ENCODE peak calls at places on chromosomes 5 and 9, in five cellular contexts. X is Peyer's patch, A is Panc1, Q is cardiac muscle cell, O is tibial nerve. G is an unnamed sample.
A peak's percentile ranks its signal among the peaks of the same experiment; 100 is the strongest.

GRCh38 chr9:73038613-73039012 is 85.8 kb upstream of the ALDH1A1 start:
- DNase-seq in O (peak; percentile 57), X (peak; percentile 33), A (no peak), Q (peak; percentile 84), G (no peak)

GRCh38 chr5:158807947-158808346 is 291.8 kb downstream of the EBF1 start:
- DNase-seq in Q (peak; percentile 71), O (no peak), X (no peak), A (no peak), G (no peak)

GRCh38 chr5:6370580-6370979 is 7.8 kb downstream of the MED10 start:
- DNase-seq in O (no peak), X (no peak), A (no peak), Q (no peak), G (no peak)

GRCh38 chr9:76516871-76517270 is 57.9 kb downstream of the GCNT1 start:
- DNase-seq in Q (no peak), X (no peak), O (no peak), A (no peak), G (no peak)

GRCh38 chr5:157543825-157544622 is 31.6 kb downstream of the ADAM19 start:
- DNase-seq in Q (peak; percentile 83), X (no peak), O (no peak), A (no peak), G (no peak)

GRCh38 chr5:14741721-14742426 is 77.4 kb downstream of the OTULIN start:
- DNase-seq in X (no peak), A (no peak), O (no peak), Q (no peak), G (no peak)

GRCh38 chr9:69018688-69019087 is 4.8 kb upstream of the PRKACG start:
- DNase-seq in X (no peak), A (no peak), Q (no peak), O (no peak), G (no peak)

GRCh38 chr9:38295751-38296150 is 96.8 kb upstream of the ALDH1B1 start:
- DNase-seq in Q (no peak), A (no peak), X (no peak), O (no peak), G (no peak)

GRCh38 chr5:177427211-177427822 is 841 bp downstream of the GRK6 start:
- DNase-seq in A (no peak), X (peak; percentile 56), O (no peak), Q (peak; percentile 11), G (peak; percentile 67)

GRCh38 chr9:35553670-35554543 is 51.2 kb upstream of the TESK1 start:
- DNase-seq in O (peak; percentile 73), Q (peak; percentile 88), A (peak; percentile 51), X (no peak), G (peak; percentile 86)

GRCh38 chr5:140596364-140596763 is 31.7 kb downstream of the SLC35A4 start:
- DNase-seq in X (no peak), O (no peak), Q (peak; percentile 75), A (no peak), G (no peak)

GRCh38 chr5:82425591-82425990 is 147.4 kb upstream of the RPS23 start:
- DNase-seq in X (no peak), A (no peak), O (peak; percentile 40), Q (no peak), G (no peak)

GRCh38 chr9:130290353-130291181 is 25.0 kb downstream of the HMCN2 start:
- DNase-seq in Q (peak; percentile 26), X (peak; percentile 51), A (no peak), O (no peak), G (no peak)

GRCh38 chr9:96169488-96169887 is 132.5 kb downstream of the HSD17B3 start:
- DNase-seq in Q (peak; percentile 9), A (no peak), X (peak; percentile 61), O (peak; percentile 75), G (no peak)

GRCh38 chr9:19649672-19650071 is 139.2 kb downstream of the SLC24A2 start:
- DNase-seq in X (no peak), A (no peak), Q (no peak), O (no peak), G (no peak)

GRCh38 chr5:28369418-28369817 is 1331.0 kb upstream of the CDH9 start:
- DNase-seq in O (no peak), X (no peak), A (no peak), Q (no peak), G (no peak)

GRCh38 chr9:106862946-106863740 is at the start of gene ZNF462:
- DNase-seq in O (peak; percentile 55), Q (peak; percentile 76), A (no peak), X (peak; percentile 59), G (no peak)
- H3K4me3 ChIP-seq in O (peak within 1 kb of the TSS; percentile 71), Q (peak within 1 kb of the TSS; percentile 61), A (peak within 1 kb of the TSS; percentile 90), X (peak within 1 kb of the TSS; percentile 38), G (no peak within 1 kb of the TSS)

GRCh38 chr5:74255692-74256091 is 384.8 kb downstream of the ENC1 start:
- DNase-seq in A (no peak), O (no peak), X (no peak), Q (no peak), G (no peak)
- H3K27ac ChIP-seq in A (no peak overlapping the region), O (no peak overlapping the region), X (no peak overlapping the region), Q (no peak overlapping the region), G (no peak overlapping the region)

DNA sequence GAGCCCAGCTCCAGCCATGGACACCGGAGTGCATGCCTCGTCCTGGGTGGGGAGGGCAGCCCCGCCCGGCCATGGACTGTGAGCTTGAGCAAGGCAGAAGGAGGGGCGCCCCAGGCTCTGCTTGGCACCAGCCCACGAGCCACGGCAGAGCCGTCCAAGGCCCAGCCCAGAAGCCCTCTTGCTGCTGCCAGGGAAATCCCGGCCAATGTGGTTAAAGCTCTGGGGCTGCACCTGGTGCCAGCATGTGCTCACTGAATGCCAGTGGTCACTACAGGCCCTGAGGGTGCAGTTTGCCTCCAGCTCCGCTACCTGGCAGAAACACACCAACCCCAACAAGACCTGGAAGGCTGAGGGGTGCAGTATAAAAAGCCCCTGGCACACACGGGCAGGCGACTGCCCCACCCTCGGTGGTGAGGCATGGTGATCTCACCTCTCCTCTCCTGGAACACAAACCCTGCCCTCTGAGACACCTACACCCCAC is 11.8 kb downstream of the BRD3 start:
- DNase-seq in X (peak; percentile 84), A (no peak), O (peak; percentile 43), Q (peak; percentile 75), G (no peak)
- H3K4me1 ChIP-seq in X (peaks cover 11% of the 10 kb centered on the region), A (peaks cover 2% of the 10 kb centered on the region), O (peaks cover 79% of the 10 kb centered on the region), Q (peaks cover 6% of the 10 kb centered on the region), G (peaks cover 16% of the 10 kb centered on the region)

DNA sequence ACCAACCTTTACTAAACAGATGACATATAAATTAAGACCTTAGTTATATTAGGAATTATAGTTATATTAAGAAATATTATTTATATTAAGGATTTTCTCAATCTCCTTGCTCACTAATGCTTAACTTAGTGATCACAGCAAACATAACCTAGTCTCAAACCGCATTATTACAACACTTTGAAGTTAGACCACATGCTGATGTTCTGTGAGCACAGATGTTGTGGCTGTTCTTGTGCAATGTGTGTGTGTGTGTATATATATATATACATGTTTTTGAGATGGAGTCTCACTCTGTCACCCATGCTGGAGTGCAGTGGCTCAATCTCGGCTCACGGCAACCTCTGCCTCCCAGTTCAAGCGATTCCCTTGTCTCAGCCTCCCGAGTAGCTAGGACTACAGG is 20.5 kb downstream of the ELP1 start:
- DNase-seq in A (no peak), Q (peak; percentile 3), X (no peak), O (no peak), G (no peak)
- H3K4me3 ChIP-seq in A (no peak overlapping the region), Q (no peak overlapping the region), X (no peak overlapping the region), O (no peak overlapping the region), G (no peak overlapping the region)

GRCh38 chr9:82745919-82746318 is 317.0 kb downstream of the RASEF start:
- DNase-seq in O (no peak), Q (no peak), A (no peak), X (no peak), G (no peak)
- H3K27ac ChIP-seq in O (no peak overlapping the region), Q (no peak overlapping the region), A (no peak overlapping the region), X (no peak overlapping the region), G (no peak overlapping the region)

GRCh38 chr9:127852829-127853228 is 1.6 kb downstream of the ENG start:
- DNase-seq in X (no peak), Q (no peak), O (no peak), A (no peak), G (no peak)
- H3K4me1 ChIP-seq in X (no peaks in the 10 kb centered on the region), Q (peaks cover 15% of the 10 kb centered on the region), O (peaks cover 73% of the 10 kb centered on the region), A (peaks cover 5% of the 10 kb centered on the region), G (no peaks in the 10 kb centered on the region)